ENCODE peak calls at places on chromosome X, in four cellular contexts. J, R, U and H are unnamed samples.

GRCh38 chrX:148929686-148930085 is 429.3 kb downstream of the AFF2 start:
- DNase-seq in J (no peak), R (no peak), U (no peak), H (no peak)

GRCh38 chrX:105820247-105820646 is 2.1 kb upstream of the NRK start:
- DNase-seq in J (no peak), R (no peak), U (no peak), H (no peak)

GRCh38 chrX:130196453-130196852 is 24.7 kb downstream of the RAB33A start:
- DNase-seq in J (no peak), R (no peak), U (no peak), H (no peak)

GRCh38 chrX:56798866-56799864 is 70.1 kb downstream of the NBDY start:
- DNase-seq in J (no peak), R (no peak), U (peak), H (no peak)

GRCh38 chrX:84339507-84340364 is 151.7 kb upstream of the RPS6KA6 start:
- DNase-seq in J (no peak), R (no peak), U (no peak), H (no peak)

GRCh38 chrX:21932277-21932996 is 8.1 kb upstream of the SMS start:
- DNase-seq in J (no peak), R (no peak), U (no peak), H (no peak)

GRCh38 chrX:108397627-108398392 is 40.4 kb downstream of the COL4A6 start:
- DNase-seq in J (no peak), R (no peak), U (no peak), H (no peak)

GRCh38 chrX:102958794-102959193 is 21.7 kb downstream of the RAB40AL start:
- DNase-seq in J (no peak), R (no peak), U (no peak), H (no peak)

GRCh38 chrX:147699061-147699460 is 212.7 kb upstream of the FMR1 start:
- DNase-seq in J (no peak), R (no peak), U (no peak), H (no peak)

GRCh38 chrX:136336623-136337022 is 35.9 kb downstream of the ADGRG4 start:
- DNase-seq in J (no peak), R (no peak), U (no peak), H (no peak)

GRCh38 chrX:146385529-146385928 is 424.0 kb upstream of the CXorf51B start:
- DNase-seq in J (no peak), R (no peak), U (no peak), H (no peak)

GRCh38 chrX:30643313-30643821 is 9.9 kb upstream of the GK start:
- DNase-seq in J (no peak), R (no peak), U (no peak), H (no peak)

GRCh38 chrX:47562615-47563243 is 1.7 kb downstream of the ARAF start:
- DNase-seq in J (no peak), R (no peak), U (no peak), H (no peak)

GRCh38 chrX:9327086-9327746 is 137.6 kb upstream of the TBL1X start:
- DNase-seq in J (no peak), R (no peak), U (no peak), H (no peak)

GRCh38 chrX:44580466-44580865 is 37.8 kb upstream of the FUNDC1 start:
- DNase-seq in J (no peak), R (no peak), U (no peak), H (no peak)

GRCh38 chrX:74535633-74536141 is 78.7 kb downstream of the RLIM start:
- DNase-seq in J (peak), R (peak), U (peak), H (no peak)

GRCh38 chrX:134738986-134739744 is 80.9 kb upstream of the PLAC1 start:
- DNase-seq in J (no peak), R (no peak), U (no peak), H (no peak)

GRCh38 chrX:127459784-127460183 is 592.4 kb downstream of the ACTRT1 start:
- DNase-seq in J (no peak), R (no peak), U (no peak), H (no peak)

GRCh38 chrX:43467608-43468234 is 188.4 kb upstream of the MAOA start:
- DNase-seq in J (no peak), R (no peak), U (no peak), H (no peak)

GRCh38 chrX:130716822-130717405 is 186.1 kb downstream of the ENOX2 start:
- DNase-seq in J (no peak), R (no peak), U (no peak), H (no peak)

DNA sequence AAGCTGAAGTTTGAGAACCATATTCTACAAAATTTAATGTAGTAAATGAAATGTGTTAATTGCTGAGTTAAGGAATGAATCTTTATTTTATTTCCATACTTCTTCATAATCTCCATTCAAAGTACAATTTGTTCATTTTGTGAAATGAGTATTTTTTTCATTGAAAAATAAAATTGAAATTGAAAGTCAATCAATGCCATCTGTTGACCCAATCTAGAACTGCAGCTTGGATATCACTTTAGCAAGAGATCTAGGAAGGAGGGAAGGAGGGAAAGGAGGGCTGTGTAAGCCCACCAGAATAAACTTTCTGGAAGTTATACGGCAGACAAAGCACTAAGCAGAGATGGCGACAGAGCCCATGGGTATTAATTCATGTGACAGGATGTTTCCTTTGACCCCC is 128.4 kb downstream of the ZMAT1 start:
- DNase-seq in J (no peak), R (no peak), U (no peak), H (no peak)
- TF ChIP-seq CTCF in J (no peak), R (no peak), U (no peak), H (peak)

GRCh38 chrX:110049096-110049495 is 46.2 kb downstream of the TMEM164 start:
- DNase-seq in J (no peak), R (no peak), U (no peak), H (no peak)

GRCh38 chrX:110044531-110045249 is 41.8 kb downstream of the TMEM164 start:
- DNase-seq in J (no peak), R (no peak), U (no peak), H (no peak)

GRCh38 chrX:110045421-110045820 is 42.5 kb downstream of the TMEM164 start:
- DNase-seq in J (no peak), R (no peak), U (no peak), H (no peak)

GRCh38 chrX:110046971-110047370 is 44.1 kb downstream of the TMEM164 start:
- DNase-seq in J (no peak), R (no peak), U (no peak), H (no peak)

GRCh38 chrX:110045988-110046387 is 43.1 kb downstream of the TMEM164 start:
- DNase-seq in J (no peak), R (no peak), U (no peak), H (no peak)
- TF ChIP-seq CTCF in J (no peak), R (no peak), U (no peak), H (peak)

DNA sequence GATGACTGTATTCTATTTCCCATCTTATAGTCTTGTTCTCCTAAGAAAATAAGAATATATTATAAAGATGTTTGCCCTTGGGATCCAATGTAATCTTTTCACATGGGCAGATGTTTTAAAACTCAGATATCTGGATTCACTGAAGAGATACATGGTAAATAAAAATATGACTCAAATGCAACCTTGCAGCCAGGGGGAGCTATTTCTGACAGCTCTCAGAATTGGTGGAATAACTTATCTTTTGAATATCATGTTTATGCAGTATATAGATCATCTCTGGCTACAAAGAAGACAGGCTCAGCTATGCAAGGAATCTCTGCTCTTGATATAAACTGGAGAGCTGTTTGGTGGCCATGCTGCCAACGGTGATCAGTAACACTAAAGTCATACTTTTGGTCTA is 274.7 kb downstream of the GLUD2 start:
- DNase-seq in J (no peak), R (no peak), U (no peak), H (no peak)
- TF ChIP-seq CTCF in J (no peak), R (no peak), U (no peak), H (peak)

DNA sequence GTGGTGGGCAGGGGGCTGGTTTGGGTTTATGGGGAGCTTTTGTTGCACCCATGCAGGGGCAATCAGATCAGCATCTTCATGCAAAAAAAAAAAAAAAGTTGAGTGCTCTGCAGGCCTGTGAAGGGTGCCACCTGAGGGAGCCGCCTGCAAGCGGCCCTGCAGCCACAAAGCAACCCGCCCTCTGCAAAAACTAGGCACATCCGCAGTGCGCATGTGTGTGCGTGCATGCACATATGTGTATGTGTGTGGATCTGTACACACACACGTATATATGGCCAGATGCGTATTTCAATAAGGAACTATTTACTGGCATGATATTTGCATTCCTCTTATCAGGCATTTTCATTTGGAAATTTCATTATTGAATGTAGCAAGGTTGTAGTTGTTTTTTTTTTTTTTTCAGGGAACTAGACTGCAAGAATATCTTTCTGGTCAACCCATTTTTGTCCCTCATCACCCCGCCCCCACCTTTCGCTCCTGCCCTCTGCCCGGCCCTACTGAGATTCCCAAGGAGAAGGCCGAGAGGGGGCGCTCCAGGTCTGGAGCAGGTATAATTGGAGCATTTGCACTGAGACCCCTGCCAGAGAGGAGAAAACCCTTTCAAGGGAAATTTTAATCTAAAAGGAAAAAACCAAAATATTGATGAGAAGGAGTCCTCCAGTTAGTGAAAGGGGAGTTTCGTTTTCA is 18.1 kb downstream of the CCNQ start:
- DNase-seq in J (no peak), R (no peak), U (no peak), H (no peak)
- TF ChIP-seq CTCF in J (no peak), R (no peak), U (no peak), H (peak)

DNA sequence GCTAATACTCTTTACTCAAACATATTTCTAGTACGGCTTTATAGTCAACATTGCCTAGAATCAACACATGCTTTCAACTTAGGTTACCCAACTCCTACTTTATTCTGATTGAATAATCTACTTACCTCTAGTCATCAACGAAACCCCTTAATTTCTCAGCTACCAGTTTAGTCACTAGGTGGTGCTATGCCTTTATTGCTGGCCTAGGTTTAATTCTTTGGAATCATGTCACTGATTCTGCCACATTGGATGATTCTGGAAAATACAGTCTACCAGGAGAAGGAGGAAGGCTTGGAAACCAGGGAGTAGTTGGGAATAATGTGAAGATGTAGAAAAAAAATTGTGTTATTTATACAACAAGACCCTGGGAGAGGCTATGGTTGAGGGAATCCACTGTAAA is 167.7 kb downstream of the DCAF12L2 start:
- DNase-seq in J (no peak), R (no peak), U (no peak), H (no peak)
- TF ChIP-seq CTCF in J (no peak), R (no peak), U (no peak), H (peak)

GRCh38 chrX:12497832-12498591 is 293.2 kb upstream of the PRPS2 start:
- DNase-seq in J (no peak), R (no peak), U (no peak), H (no peak)
- TF ChIP-seq CTCF in J (no peak), R (no peak), U (no peak), H (peak)

GRCh38 chrX:132171478-132171877 is 43.7 kb upstream of the FRMD7 start:
- DNase-seq in J (no peak), R (no peak), U (no peak), H (no peak)
- TF ChIP-seq CTCF in J (no peak), R (no peak), U (no peak), H (no peak)

DNA sequence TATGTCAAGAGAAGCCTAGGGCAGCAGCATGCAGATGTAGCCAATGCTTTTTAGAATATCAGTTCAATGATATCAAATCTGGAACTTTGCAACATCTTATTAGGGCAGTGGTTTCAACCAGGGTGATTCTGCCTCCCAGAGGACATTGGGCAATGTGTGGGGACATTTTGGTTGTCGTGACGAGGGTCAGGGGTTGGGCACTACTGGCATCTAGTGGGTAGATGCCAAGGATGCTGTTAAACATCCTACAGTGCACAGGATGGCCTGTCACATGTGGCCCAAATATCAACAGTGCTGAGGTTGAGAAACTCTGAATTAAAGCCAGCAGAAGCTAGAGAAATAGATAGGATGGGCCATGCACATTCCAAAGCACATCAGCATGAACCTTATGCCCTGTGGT is 152.3 kb downstream of the AMELX start:
- DNase-seq in J (no peak), R (no peak), U (no peak), H (no peak)
- TF ChIP-seq CTCF in J (no peak), R (no peak), U (no peak), H (no peak)

DNA sequence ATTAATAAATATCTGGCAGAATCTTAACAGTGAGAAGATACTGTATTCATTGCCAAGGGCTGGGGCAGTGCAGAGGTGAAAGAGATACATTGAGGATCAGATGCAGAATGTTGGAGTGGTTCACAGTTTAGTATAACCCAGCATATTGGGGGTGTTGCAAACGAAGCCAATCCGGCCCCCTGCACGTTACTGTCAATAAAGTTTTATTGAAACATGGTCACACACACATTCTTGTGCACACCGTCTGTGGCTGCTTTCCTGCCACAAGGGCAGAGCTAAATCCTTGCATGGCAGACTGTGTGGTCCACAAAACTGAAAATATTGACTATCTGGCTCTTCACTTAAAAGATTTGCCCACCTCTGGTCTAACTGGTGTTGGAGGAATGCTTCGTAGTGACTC is 119.7 kb downstream of the SHOX start:
- DNase-seq in J (no peak), R (no peak), U (no peak), H (no peak)
- TF ChIP-seq CTCF in J (no peak), R (no peak), U (no peak), H (no peak)

GRCh38 chrX:46386511-46386910 is 158.7 kb downstream of the ZNF674 start:
- DNase-seq in J (no peak), R (no peak), U (no peak), H (no peak)
- TF ChIP-seq CTCF in J (no peak), R (no peak), U (no peak), H (no peak)